ENCODE peak calls at places on chromosomes 6 and 20, in ten cellular contexts. One of them, this sample, is unnamed.
A peak's percentile ranks its signal among the peaks of the same experiment; 100 is the strongest.

GRCh38 chr20:5720696-5721095 is 29.5 kb upstream of the SHLD1 start:
- DNase-seq in heart left ventricle: no peak
- DNase-seq in activated T-cell treated with anti-CD3 and anti-CD28 coated beads for 1 hour: no peak
- DNase-seq in DMS79: no peak
- DNase-seq in WTC11: no peak
- DNase-seq in T-helper 22 cell: no peak
- DNase-seq in endothelial cell: no peak
- DNase-seq in Calu3: no peak
- DNase-seq in stimulated activated naive B cell treated with anti-CD40 and anti-IgM and Interleukin-4, amounts not matched to agents 10 μg/mL and 1 μg/mL and 100 μg/mL, for 72 hours: no peak
- DNase-seq in NCI-H1092 treated with DMSO at 0.1 percent for 48 hours: no peak
- DNase-seq in this sample: no peak

GRCh38 chr6:135604035-135604865 is 106.7 kb upstream of the AHI1 start:
- DNase-seq in activated T-cell treated with anti-CD3 and anti-CD28 coated beads for 1 hour: no peak
- DNase-seq in stimulated activated naive B cell treated with anti-CD40 and anti-IgM and Interleukin-4, amounts not matched to agents 10 μg/mL and 1 μg/mL and 100 μg/mL, for 72 hours: no peak
- DNase-seq in NCI-H1092 treated with DMSO at 0.1 percent for 48 hours: no peak
- DNase-seq in DMS79: no peak
- DNase-seq in Calu3: no peak
- DNase-seq in heart left ventricle: no peak
- DNase-seq in T-helper 22 cell: no peak
- DNase-seq in endothelial cell: no peak
- DNase-seq in WTC11: no peak
- DNase-seq in this sample: no peak

GRCh38 chr20:10304474-10305046 is 85.9 kb downstream of the SNAP25 start:
- DNase-seq in DMS79: no peak
- DNase-seq in T-helper 22 cell: no peak
- DNase-seq in activated T-cell treated with anti-CD3 and anti-CD28 coated beads for 1 hour: no peak
- DNase-seq in heart left ventricle: no peak
- DNase-seq in Calu3: no peak
- DNase-seq in WTC11: no peak
- DNase-seq in endothelial cell: no peak
- DNase-seq in stimulated activated naive B cell treated with anti-CD40 and anti-IgM and Interleukin-4, amounts not matched to agents 10 μg/mL and 1 μg/mL and 100 μg/mL, for 72 hours: no peak
- DNase-seq in NCI-H1092 treated with DMSO at 0.1 percent for 48 hours: no peak
- DNase-seq in this sample: no peak

GRCh38 chr6:120774275-120774674 is 560.0 kb downstream of the TBC1D32 start:
- DNase-seq in WTC11: no peak
- DNase-seq in T-helper 22 cell: no peak
- DNase-seq in stimulated activated naive B cell treated with anti-CD40 and anti-IgM and Interleukin-4, amounts not matched to agents 10 μg/mL and 1 μg/mL and 100 μg/mL, for 72 hours: no peak
- DNase-seq in Calu3: no peak
- DNase-seq in DMS79: no peak
- DNase-seq in heart left ventricle: no peak
- DNase-seq in endothelial cell: no peak
- DNase-seq in NCI-H1092 treated with DMSO at 0.1 percent for 48 hours: no peak
- DNase-seq in activated T-cell treated with anti-CD3 and anti-CD28 coated beads for 1 hour: no peak
- DNase-seq in this sample: no peak

GRCh38 chr6:69090132-69090531 is 455.1 kb downstream of the ADGRB3 start:
- DNase-seq in endothelial cell: no peak
- DNase-seq in stimulated activated naive B cell treated with anti-CD40 and anti-IgM and Interleukin-4, amounts not matched to agents 10 μg/mL and 1 μg/mL and 100 μg/mL, for 72 hours: no peak
- DNase-seq in Calu3: peak; percentile 43
- DNase-seq in T-helper 22 cell: no peak
- DNase-seq in DMS79: no peak
- DNase-seq in NCI-H1092 treated with DMSO at 0.1 percent for 48 hours: no peak
- DNase-seq in heart left ventricle: no peak
- DNase-seq in activated T-cell treated with anti-CD3 and anti-CD28 coated beads for 1 hour: no peak
- DNase-seq in WTC11: no peak
- DNase-seq in this sample: no peak

GRCh38 chr6:43932259-43932900 is 162.4 kb downstream of the VEGFA start:
- DNase-seq in Calu3: no peak
- DNase-seq in stimulated activated naive B cell treated with anti-CD40 and anti-IgM and Interleukin-4, amounts not matched to agents 10 μg/mL and 1 μg/mL and 100 μg/mL, for 72 hours: no peak
- DNase-seq in DMS79: no peak
- DNase-seq in activated T-cell treated with anti-CD3 and anti-CD28 coated beads for 1 hour: no peak
- DNase-seq in heart left ventricle: no peak
- DNase-seq in WTC11: no peak
- DNase-seq in T-helper 22 cell: no peak
- DNase-seq in endothelial cell: no peak
- DNase-seq in NCI-H1092 treated with DMSO at 0.1 percent for 48 hours: no peak
- DNase-seq in this sample: no peak

GRCh38 chr6:49912193-49912592 is 45.9 kb upstream of the CRISP1 start:
- DNase-seq in activated T-cell treated with anti-CD3 and anti-CD28 coated beads for 1 hour: no peak
- DNase-seq in NCI-H1092 treated with DMSO at 0.1 percent for 48 hours: no peak
- DNase-seq in Calu3: no peak
- DNase-seq in heart left ventricle: no peak
- DNase-seq in WTC11: no peak
- DNase-seq in stimulated activated naive B cell treated with anti-CD40 and anti-IgM and Interleukin-4, amounts not matched to agents 10 μg/mL and 1 μg/mL and 100 μg/mL, for 72 hours: no peak
- DNase-seq in endothelial cell: no peak
- DNase-seq in T-helper 22 cell: no peak
- DNase-seq in DMS79: no peak
- DNase-seq in this sample: no peak

GRCh38 chr6:117907600-117908245 is 659 bp downstream of the SLC35F1 start:
- DNase-seq in T-helper 22 cell: no peak
- DNase-seq in DMS79: peak; percentile 38
- DNase-seq in WTC11: peak; percentile 63
- DNase-seq in endothelial cell: peak; percentile 45
- DNase-seq in stimulated activated naive B cell treated with anti-CD40 and anti-IgM and Interleukin-4, amounts not matched to agents 10 μg/mL and 1 μg/mL and 100 μg/mL, for 72 hours: no peak
- DNase-seq in NCI-H1092 treated with DMSO at 0.1 percent for 48 hours: peak; percentile 2
- DNase-seq in activated T-cell treated with anti-CD3 and anti-CD28 coated beads for 1 hour: no peak
- DNase-seq in heart left ventricle: peak; percentile 54
- DNase-seq in Calu3: no peak
- DNase-seq in this sample: no peak

GRCh38 chr6:1636971-1637871 is 27.5 kb downstream of the FOXC1 start:
- DNase-seq in WTC11: no peak
- DNase-seq in T-helper 22 cell: no peak
- DNase-seq in Calu3: peak; percentile 60
- DNase-seq in endothelial cell: no peak
- DNase-seq in DMS79: peak; percentile 43
- DNase-seq in activated T-cell treated with anti-CD3 and anti-CD28 coated beads for 1 hour: no peak
- DNase-seq in NCI-H1092 treated with DMSO at 0.1 percent for 48 hours: no peak
- DNase-seq in stimulated activated naive B cell treated with anti-CD40 and anti-IgM and Interleukin-4, amounts not matched to agents 10 μg/mL and 1 μg/mL and 100 μg/mL, for 72 hours: no peak
- DNase-seq in heart left ventricle: no peak
- DNase-seq in this sample: no peak

GRCh38 chr20:62961799-62962198 is 9.3 kb downstream of the SLC17A9 start:
- DNase-seq in DMS79: no peak
- DNase-seq in heart left ventricle: no peak
- DNase-seq in endothelial cell: no peak
- DNase-seq in WTC11: no peak
- DNase-seq in T-helper 22 cell: no peak
- DNase-seq in NCI-H1092 treated with DMSO at 0.1 percent for 48 hours: no peak
- DNase-seq in Calu3: no peak
- DNase-seq in activated T-cell treated with anti-CD3 and anti-CD28 coated beads for 1 hour: no peak
- DNase-seq in stimulated activated naive B cell treated with anti-CD40 and anti-IgM and Interleukin-4, amounts not matched to agents 10 μg/mL and 1 μg/mL and 100 μg/mL, for 72 hours: no peak
- DNase-seq in this sample: no peak

GRCh38 chr6:50966532-50966931 is 147.9 kb downstream of the TFAP2B start:
- DNase-seq in NCI-H1092 treated with DMSO at 0.1 percent for 48 hours: no peak
- DNase-seq in activated T-cell treated with anti-CD3 and anti-CD28 coated beads for 1 hour: no peak
- DNase-seq in Calu3: no peak
- DNase-seq in DMS79: no peak
- DNase-seq in T-helper 22 cell: no peak
- DNase-seq in stimulated activated naive B cell treated with anti-CD40 and anti-IgM and Interleukin-4, amounts not matched to agents 10 μg/mL and 1 μg/mL and 100 μg/mL, for 72 hours: no peak
- DNase-seq in heart left ventricle: no peak
- DNase-seq in WTC11: no peak
- DNase-seq in endothelial cell: no peak
- DNase-seq in this sample: no peak

GRCh38 chr6:36827261-36828079 is 11.8 kb downstream of the CPNE5 start:
- DNase-seq in DMS79: peak; percentile 79
- DNase-seq in WTC11: no peak
- DNase-seq in T-helper 22 cell: no peak
- DNase-seq in activated T-cell treated with anti-CD3 and anti-CD28 coated beads for 1 hour: no peak
- DNase-seq in NCI-H1092 treated with DMSO at 0.1 percent for 48 hours: no peak
- DNase-seq in endothelial cell: peak; percentile 58
- DNase-seq in Calu3: peak; percentile 24
- DNase-seq in stimulated activated naive B cell treated with anti-CD40 and anti-IgM and Interleukin-4, amounts not matched to agents 10 μg/mL and 1 μg/mL and 100 μg/mL, for 72 hours: no peak
- DNase-seq in heart left ventricle: peak; percentile 76
- DNase-seq in this sample: peak; percentile 21

GRCh38 chr6:48087448-48087847 is 23.5 kb downstream of the PTCHD4 start:
- DNase-seq in Calu3: no peak
- DNase-seq in NCI-H1092 treated with DMSO at 0.1 percent for 48 hours: no peak
- DNase-seq in WTC11: no peak
- DNase-seq in heart left ventricle: no peak
- DNase-seq in stimulated activated naive B cell treated with anti-CD40 and anti-IgM and Interleukin-4, amounts not matched to agents 10 μg/mL and 1 μg/mL and 100 μg/mL, for 72 hours: no peak
- DNase-seq in activated T-cell treated with anti-CD3 and anti-CD28 coated beads for 1 hour: no peak
- DNase-seq in DMS79: no peak
- DNase-seq in endothelial cell: no peak
- DNase-seq in T-helper 22 cell: no peak
- DNase-seq in this sample: no peak

GRCh38 chr6:13413906-13414555 is 73.4 kb downstream of the GFOD1 start:
- DNase-seq in WTC11: no peak
- DNase-seq in activated T-cell treated with anti-CD3 and anti-CD28 coated beads for 1 hour: no peak
- DNase-seq in Calu3: no peak
- DNase-seq in NCI-H1092 treated with DMSO at 0.1 percent for 48 hours: no peak
- DNase-seq in stimulated activated naive B cell treated with anti-CD40 and anti-IgM and Interleukin-4, amounts not matched to agents 10 μg/mL and 1 μg/mL and 100 μg/mL, for 72 hours: no peak
- DNase-seq in heart left ventricle: peak; percentile 75
- DNase-seq in DMS79: no peak
- DNase-seq in endothelial cell: no peak
- DNase-seq in T-helper 22 cell: no peak
- DNase-seq in this sample: no peak

GRCh38 chr6:25886066-25886465 is 12.0 kb upstream of the SLC17A3 start:
- DNase-seq in Calu3: no peak
- DNase-seq in stimulated activated naive B cell treated with anti-CD40 and anti-IgM and Interleukin-4, amounts not matched to agents 10 μg/mL and 1 μg/mL and 100 μg/mL, for 72 hours: no peak
- DNase-seq in NCI-H1092 treated with DMSO at 0.1 percent for 48 hours: no peak
- DNase-seq in heart left ventricle: no peak
- DNase-seq in WTC11: no peak
- DNase-seq in activated T-cell treated with anti-CD3 and anti-CD28 coated beads for 1 hour: no peak
- DNase-seq in T-helper 22 cell: no peak
- DNase-seq in DMS79: no peak
- DNase-seq in endothelial cell: no peak
- DNase-seq in this sample: no peak

GRCh38 chr6:151485616-151486015 is 8.2 kb upstream of the CCDC170 start:
- DNase-seq in T-helper 22 cell: no peak
- DNase-seq in stimulated activated naive B cell treated with anti-CD40 and anti-IgM and Interleukin-4, amounts not matched to agents 10 μg/mL and 1 μg/mL and 100 μg/mL, for 72 hours: no peak
- DNase-seq in DMS79: no peak
- DNase-seq in activated T-cell treated with anti-CD3 and anti-CD28 coated beads for 1 hour: no peak
- DNase-seq in heart left ventricle: no peak
- DNase-seq in NCI-H1092 treated with DMSO at 0.1 percent for 48 hours: no peak
- DNase-seq in endothelial cell: no peak
- DNase-seq in Calu3: no peak
- DNase-seq in WTC11: no peak
- DNase-seq in this sample: no peak

GRCh38 chr20:34643919-34644318 is 33.0 kb downstream of the PIGU start:
- DNase-seq in T-helper 22 cell: no peak
- DNase-seq in activated T-cell treated with anti-CD3 and anti-CD28 coated beads for 1 hour: no peak
- DNase-seq in Calu3: no peak
- DNase-seq in WTC11: no peak
- DNase-seq in DMS79: no peak
- DNase-seq in NCI-H1092 treated with DMSO at 0.1 percent for 48 hours: no peak
- DNase-seq in heart left ventricle: no peak
- DNase-seq in endothelial cell: no peak
- DNase-seq in stimulated activated naive B cell treated with anti-CD40 and anti-IgM and Interleukin-4, amounts not matched to agents 10 μg/mL and 1 μg/mL and 100 μg/mL, for 72 hours: no peak
- DNase-seq in this sample: no peak

GRCh38 chr6:83615025-83615999 is 93.6 kb downstream of the SNAP91 start:
- DNase-seq in NCI-H1092 treated with DMSO at 0.1 percent for 48 hours: peak; percentile 46
- DNase-seq in activated T-cell treated with anti-CD3 and anti-CD28 coated beads for 1 hour: no peak
- DNase-seq in heart left ventricle: no peak
- DNase-seq in WTC11: no peak
- DNase-seq in stimulated activated naive B cell treated with anti-CD40 and anti-IgM and Interleukin-4, amounts not matched to agents 10 μg/mL and 1 μg/mL and 100 μg/mL, for 72 hours: no peak
- DNase-seq in Calu3: peak; percentile 13
- DNase-seq in endothelial cell: peak; percentile 8
- DNase-seq in T-helper 22 cell: no peak
- DNase-seq in DMS79: no peak
- DNase-seq in this sample: no peak

GRCh38 chr20:3940905-3941304 is 51.7 kb downstream of the PANK2 start:
- DNase-seq in T-helper 22 cell: no peak
- DNase-seq in Calu3: no peak
- DNase-seq in heart left ventricle: no peak
- DNase-seq in NCI-H1092 treated with DMSO at 0.1 percent for 48 hours: no peak
- DNase-seq in activated T-cell treated with anti-CD3 and anti-CD28 coated beads for 1 hour: no peak
- DNase-seq in DMS79: no peak
- DNase-seq in endothelial cell: no peak
- DNase-seq in WTC11: no peak
- DNase-seq in stimulated activated naive B cell treated with anti-CD40 and anti-IgM and Interleukin-4, amounts not matched to agents 10 μg/mL and 1 μg/mL and 100 μg/mL, for 72 hours: no peak
- DNase-seq in this sample: no peak

GRCh38 chr6:130945401-130945919 is 117.6 kb downstream of the EPB41L2 start:
- DNase-seq in DMS79: no peak
- DNase-seq in endothelial cell: no peak
- DNase-seq in activated T-cell treated with anti-CD3 and anti-CD28 coated beads for 1 hour: no peak
- DNase-seq in stimulated activated naive B cell treated with anti-CD40 and anti-IgM and Interleukin-4, amounts not matched to agents 10 μg/mL and 1 μg/mL and 100 μg/mL, for 72 hours: no peak
- DNase-seq in heart left ventricle: no peak
- DNase-seq in Calu3: no peak
- DNase-seq in WTC11: no peak
- DNase-seq in T-helper 22 cell: no peak
- DNase-seq in NCI-H1092 treated with DMSO at 0.1 percent for 48 hours: no peak
- DNase-seq in this sample: no peak

GRCh38 chr6:35370124-35370741 is 27.9 kb downstream of the PPARD start:
- DNase-seq in endothelial cell: no peak
- DNase-seq in NCI-H1092 treated with DMSO at 0.1 percent for 48 hours: no peak
- DNase-seq in WTC11: no peak
- DNase-seq in DMS79: no peak
- DNase-seq in Calu3: peak; percentile 61
- DNase-seq in stimulated activated naive B cell treated with anti-CD40 and anti-IgM and Interleukin-4, amounts not matched to agents 10 μg/mL and 1 μg/mL and 100 μg/mL, for 72 hours: peak; percentile 39
- DNase-seq in activated T-cell treated with anti-CD3 and anti-CD28 coated beads for 1 hour: no peak
- DNase-seq in T-helper 22 cell: peak; percentile 23
- DNase-seq in heart left ventricle: peak; percentile 79
- DNase-seq in this sample: peak; percentile 56

GRCh38 chr20:16719421-16719820 is 10.4 kb upstream of the SNRPB2 start:
- DNase-seq in stimulated activated naive B cell treated with anti-CD40 and anti-IgM and Interleukin-4, amounts not matched to agents 10 μg/mL and 1 μg/mL and 100 μg/mL, for 72 hours: no peak
- DNase-seq in DMS79: no peak
- DNase-seq in heart left ventricle: no peak
- DNase-seq in activated T-cell treated with anti-CD3 and anti-CD28 coated beads for 1 hour: no peak
- DNase-seq in Calu3: no peak
- DNase-seq in T-helper 22 cell: no peak
- DNase-seq in NCI-H1092 treated with DMSO at 0.1 percent for 48 hours: no peak
- DNase-seq in endothelial cell: no peak
- DNase-seq in WTC11: no peak
- DNase-seq in this sample: no peak

GRCh38 chr20:23350855-23351838 is 556 bp downstream of the NXT1 start:
- DNase-seq in Calu3: peak; percentile 15
- DNase-seq in WTC11: peak; percentile 61
- DNase-seq in activated T-cell treated with anti-CD3 and anti-CD28 coated beads for 1 hour: peak; percentile 46
- DNase-seq in NCI-H1092 treated with DMSO at 0.1 percent for 48 hours: peak; percentile 54
- DNase-seq in DMS79: peak; percentile 10
- DNase-seq in T-helper 22 cell: peak; percentile 50
- DNase-seq in stimulated activated naive B cell treated with anti-CD40 and anti-IgM and Interleukin-4, amounts not matched to agents 10 μg/mL and 1 μg/mL and 100 μg/mL, for 72 hours: peak; percentile 51
- DNase-seq in heart left ventricle: no peak
- DNase-seq in endothelial cell: peak; percentile 47
- DNase-seq in this sample: peak; percentile 50

GRCh38 chr20:60057123-60057865 is 99.1 kb downstream of the CDH26 start:
- DNase-seq in stimulated activated naive B cell treated with anti-CD40 and anti-IgM and Interleukin-4, amounts not matched to agents 10 μg/mL and 1 μg/mL and 100 μg/mL, for 72 hours: peak; percentile 52
- DNase-seq in activated T-cell treated with anti-CD3 and anti-CD28 coated beads for 1 hour: peak; percentile 39
- DNase-seq in T-helper 22 cell: peak; percentile 27
- DNase-seq in WTC11: peak; percentile 69
- DNase-seq in endothelial cell: peak; percentile 76
- DNase-seq in heart left ventricle: peak; percentile 73
- DNase-seq in NCI-H1092 treated with DMSO at 0.1 percent for 48 hours: peak; percentile 90
- DNase-seq in Calu3: peak; percentile 67
- DNase-seq in DMS79: peak; percentile 71
- DNase-seq in this sample: peak; percentile 52

GRCh38 chr20:43843965-43844660 is 70.5 kb upstream of the TOX2 start:
- DNase-seq in DMS79: no peak
- DNase-seq in heart left ventricle: no peak
- DNase-seq in WTC11: no peak
- DNase-seq in endothelial cell: no peak
- DNase-seq in NCI-H1092 treated with DMSO at 0.1 percent for 48 hours: no peak
- DNase-seq in T-helper 22 cell: no peak
- DNase-seq in activated T-cell treated with anti-CD3 and anti-CD28 coated beads for 1 hour: no peak
- DNase-seq in stimulated activated naive B cell treated with anti-CD40 and anti-IgM and Interleukin-4, amounts not matched to agents 10 μg/mL and 1 μg/mL and 100 μg/mL, for 72 hours: no peak
- DNase-seq in Calu3: no peak
- DNase-seq in this sample: no peak